ENCODE peak calls at places on chromosomes 13 and 19, in eight cellular contexts. I, S, V, C, Z, H, F and D are unnamed samples.

GRCh38 chr19:42280761-42281174 is 11.7 kb downstream of the CIC start:
- DNase-seq in I (no peak), S (peak; percentile 78), V (peak; percentile 62), C (no peak), Z (peak; percentile 86), H (peak; percentile 63), F (no peak), D (peak; percentile 73)

GRCh38 chr13:113746143-113746525 is 12.9 kb upstream of the TMEM255B start:
- DNase-seq in I (no peak), S (no peak), V (peak; percentile 12), C (no peak), Z (no peak), H (no peak), F (no peak), D (no peak)

GRCh38 chr19:45249261-45250033 is 1.6 kb upstream of the MARK4 start:
- DNase-seq in I (no peak), S (no peak), V (no peak), C (no peak), Z (no peak), H (no peak), F (no peak), D (no peak)

GRCh38 chr19:21680679-21681078 is 86.7 kb downstream of the ZNF100 start:
- DNase-seq in I (no peak), S (no peak), V (no peak), C (no peak), Z (no peak), H (no peak), F (no peak), D (no peak)

GRCh38 chr19:33175886-33176669 is 18.1 kb upstream of the LRP3 start:
- DNase-seq in I (no peak), S (peak; percentile 60), V (peak; percentile 58), C (peak; percentile 33), Z (no peak), H (peak; percentile 27), F (peak; percentile 6), D (no peak)

GRCh38 chr13:40402931-40403412 is 263.5 kb downstream of the FOXO1 start:
- DNase-seq in I (peak; percentile 85), S (no peak), V (peak; percentile 74), C (peak; percentile 68), Z (no peak), H (no peak), F (no peak), D (no peak)

GRCh38 chr19:17137417-17137816 is 61.8 kb downstream of the MYO9B start:
- DNase-seq in I (no peak), S (no peak), V (no peak), C (no peak), Z (no peak), H (no peak), F (no peak), D (no peak)

GRCh38 chr13:29526741-29527140 is 68.7 kb downstream of the SLC7A1 start:
- DNase-seq in I (no peak), S (no peak), V (no peak), C (no peak), Z (peak; percentile 42), H (no peak), F (no peak), D (no peak)

GRCh38 chr19:14300281-14300680 is 81.0 kb upstream of the ADGRE5 start:
- DNase-seq in I (no peak), S (no peak), V (no peak), C (no peak), Z (no peak), H (no peak), F (no peak), D (no peak)

GRCh38 chr19:40091205-40092129 is 724 bp upstream of the ZNF780A start:
- DNase-seq in I (no peak), S (no peak), V (peak; percentile 6), C (no peak), Z (no peak), H (no peak), F (no peak), D (no peak)

GRCh38 chr13:39232401-39232980 is 194.2 kb downstream of the NHLRC3 start:
- DNase-seq in I (no peak), S (no peak), V (no peak), C (no peak), Z (no peak), H (no peak), F (no peak), D (no peak)

GRCh38 chr19:48183356-48183755 is 12.9 kb downstream of the ZSWIM9 start:
- DNase-seq in I (no peak), S (no peak), V (no peak), C (no peak), Z (no peak), H (no peak), F (no peak), D (no peak)

GRCh38 chr19:52237197-52237596 is 32.2 kb upstream of the ZNF766 start:
- DNase-seq in I (peak; percentile 6), S (no peak), V (peak; percentile 51), C (no peak), Z (no peak), H (no peak), F (no peak), D (no peak)

GRCh38 chr13:23707674-23708073 is 137.5 kb downstream of the TNFRSF19 start:
- DNase-seq in I (peak; percentile 42), S (no peak), V (peak; percentile 68), C (peak; percentile 52), Z (no peak), H (no peak), F (no peak), D (no peak)

DNA sequence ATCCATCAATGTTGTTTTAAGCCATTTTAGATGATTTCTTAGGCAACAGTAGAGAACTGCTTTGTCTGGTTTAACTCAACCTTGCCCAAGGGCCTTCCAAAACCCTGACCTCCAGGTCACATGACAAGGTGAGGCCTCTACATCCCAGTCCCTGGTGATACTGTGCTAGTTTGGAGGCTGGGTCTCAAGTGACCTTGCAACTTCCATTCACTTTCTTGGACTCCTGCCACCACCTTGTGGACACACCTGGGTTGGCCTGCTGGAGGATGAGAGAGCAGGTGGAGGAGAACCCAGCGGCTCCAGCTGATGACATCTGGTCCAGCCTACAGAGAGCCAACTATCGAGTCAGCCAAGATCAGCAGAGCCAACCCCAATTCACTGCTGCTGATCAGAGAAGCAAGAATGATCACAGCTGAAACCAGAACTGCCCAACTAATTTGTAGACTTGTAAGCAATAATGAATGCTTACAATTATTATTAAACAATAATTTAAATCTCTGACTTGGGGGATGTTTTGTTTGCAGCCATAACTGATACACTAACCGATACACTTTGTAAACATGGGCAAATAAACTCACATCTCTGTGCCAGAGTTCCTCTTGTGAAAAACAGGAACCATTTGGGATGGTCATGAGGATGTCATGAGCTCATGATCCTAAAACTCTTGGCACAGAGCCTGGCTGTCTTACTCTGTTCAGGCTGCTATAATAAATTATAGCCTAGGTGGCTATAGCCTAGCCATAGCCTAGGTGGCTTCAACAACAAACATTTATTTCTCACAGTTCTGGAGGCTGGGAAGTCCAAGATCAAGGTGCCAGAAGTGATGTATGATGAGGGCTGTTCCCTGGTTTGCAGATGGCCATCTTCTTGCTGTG is 11.5 kb downstream of the FAM187B start:
- DNase-seq in I (no peak), S (no peak), V (no peak), C (no peak), Z (no peak), H (no peak), F (peak; percentile 30), D (no peak)
- TF ChIP-seq CTCF in I (no peak), S (no peak), V (no peak), C (no peak), Z (no peak), H (no peak), F (peak; percentile 33), D (no peak)

GRCh38 chr13:75390229-75390628 is 91.7 kb downstream of the TBC1D4 start:
- DNase-seq in I (no peak), S (no peak), V (no peak), C (no peak), Z (no peak), H (no peak), F (no peak), D (no peak)

GRCh38 chr13:75385708-75386083 is 96.3 kb downstream of the TBC1D4 start:
- DNase-seq in I (no peak), S (no peak), V (no peak), C (no peak), Z (no peak), H (no peak), F (no peak), D (no peak)

GRCh38 chr13:75383064-75383715 is 98.8 kb downstream of the TBC1D4 start:
- DNase-seq in I (no peak), S (no peak), V (no peak), C (no peak), Z (no peak), H (no peak), F (no peak), D (no peak)

DNA sequence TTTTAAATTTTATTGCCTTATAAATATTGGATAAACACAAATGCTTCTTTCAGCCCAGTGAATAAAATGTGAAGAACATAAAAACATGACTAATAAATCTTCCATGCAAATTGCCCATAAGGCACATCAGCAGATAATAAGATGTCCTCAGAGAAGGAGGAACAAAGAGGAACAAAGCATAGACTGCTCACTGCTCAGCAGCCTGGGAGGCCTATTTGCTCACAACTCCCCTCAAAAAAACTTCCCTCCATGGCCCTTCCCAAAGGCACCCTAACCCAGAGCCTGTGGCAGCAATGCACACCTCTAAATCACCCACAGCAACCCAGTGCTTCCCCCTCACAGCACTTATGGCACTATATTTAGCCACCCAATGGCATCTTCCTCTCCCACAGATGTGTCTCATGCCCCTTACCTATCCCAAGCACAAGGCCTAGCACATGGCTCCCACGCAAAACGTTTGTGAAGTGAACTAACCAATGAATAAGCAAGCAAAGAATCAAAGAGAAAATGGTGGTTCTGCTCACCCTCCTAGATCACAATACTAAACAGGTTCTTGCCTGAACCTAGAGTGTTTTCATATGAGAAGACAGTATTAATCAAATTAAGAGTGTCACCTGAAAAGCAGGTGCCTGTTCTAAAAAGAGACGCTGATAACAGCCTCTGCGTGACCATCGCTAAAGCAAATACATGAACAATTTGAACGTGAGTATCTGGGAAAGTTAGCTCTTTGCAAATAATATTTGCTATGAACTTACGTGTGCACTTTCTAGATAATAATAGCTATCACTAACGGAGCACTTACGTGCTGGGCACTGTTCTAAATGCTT is 96.9 kb downstream of the TBC1D4 start:
- DNase-seq in I (no peak), S (no peak), V (no peak), C (no peak), Z (no peak), H (no peak), F (no peak), D (no peak)
- TF ChIP-seq CTCF in I (no peak), S (no peak), V (no peak), C (no peak), Z (no peak), H (no peak), F (no peak), D (no peak)

DNA sequence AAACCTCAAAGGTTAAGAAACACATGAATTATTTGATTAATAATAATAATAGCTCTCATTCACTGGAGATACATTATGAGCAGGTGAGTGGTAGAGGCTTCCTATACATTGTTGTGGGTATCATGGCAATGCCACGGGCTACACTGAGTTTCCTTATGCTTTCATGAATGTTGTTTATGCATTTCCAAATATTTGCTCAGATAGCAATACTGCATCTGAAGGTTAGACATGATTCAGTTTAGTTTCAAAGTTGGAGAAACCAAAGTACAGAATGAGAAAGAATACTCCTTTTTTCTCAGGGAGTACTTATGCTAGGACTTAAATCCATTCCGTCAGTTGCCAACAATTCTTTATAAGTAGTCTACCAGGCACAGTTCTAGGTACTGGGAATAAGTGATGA is 108.5 kb downstream of the FRY start:
- DNase-seq in I (no peak), S (no peak), V (no peak), C (no peak), Z (no peak), H (no peak), F (no peak), D (no peak)
- TF ChIP-seq CTCF in I (no peak), S (no peak), V (no peak), C (no peak), Z (no peak), H (no peak), F (no peak), D (no peak)

GRCh38 chr13:109301276-109301675 is 485.1 kb downstream of the IRS2 start:
- DNase-seq in I (no peak), S (no peak), V (no peak), C (no peak), Z (no peak), H (no peak), F (no peak), D (no peak)
- TF ChIP-seq CTCF in I (no peak), S (no peak), V (no peak), C (no peak), Z (no peak), H (no peak), F (no peak), D (no peak)